ENCODE peak calls at places on chromosomes 11 and 22, in four cellular contexts. One of them, this sample, is unnamed. For H3K4me1, the result is how much of the 10 kb centered on the place peaks cover.

GRCh38 chr11:63813563-63814382 is 517 bp downstream of the SPINDOC start:
- DNase-seq in adrenal gland: peak
- DNase-seq in pancreas: peak
- DNase-seq in tibial nerve: peak
- DNase-seq in this sample: peak

GRCh38 chr11:75338516-75339218 is 12.8 kb downstream of the ARRB1 start:
- DNase-seq in adrenal gland: no peak
- DNase-seq in pancreas: no peak
- DNase-seq in tibial nerve: no peak
- DNase-seq in this sample: peak

GRCh38 chr11:125569913-125570621 is 790 bp downstream of the EI24 start:
- DNase-seq in adrenal gland: no peak
- DNase-seq in pancreas: peak
- DNase-seq in tibial nerve: no peak
- DNase-seq in this sample: no peak

GRCh38 chr11:11841121-11841604 is 609 bp upstream of the USP47 start:
- DNase-seq in adrenal gland: no peak
- DNase-seq in pancreas: no peak
- DNase-seq in tibial nerve: no peak
- DNase-seq in this sample: peak

GRCh38 chr22:40418366-40419201 is 48.2 kb downstream of the SGSM3 start:
- DNase-seq in adrenal gland: no peak
- DNase-seq in pancreas: no peak
- DNase-seq in tibial nerve: no peak
- DNase-seq in this sample: peak

GRCh38 chr11:65487467-65488272 is 11.2 kb upstream of the MALAT1 start:
- DNase-seq in adrenal gland: peak
- DNase-seq in pancreas: peak
- DNase-seq in tibial nerve: peak
- DNase-seq in this sample: peak

GRCh38 chr11:1176224-1177019 is 18.7 kb downstream of the MUC5AC start:
- DNase-seq in adrenal gland: no peak
- DNase-seq in pancreas: no peak
- DNase-seq in tibial nerve: no peak
- DNase-seq in this sample: no peak

GRCh38 chr11:64223001-64223651 is 2.9 kb downstream of the TRPT1 start:
- DNase-seq in adrenal gland: no peak
- DNase-seq in pancreas: no peak
- DNase-seq in tibial nerve: no peak
- DNase-seq in this sample: peak

GRCh38 chr11:63804259-63804658 is 9.0 kb upstream of the SPINDOC start:
- DNase-seq in adrenal gland: no peak
- DNase-seq in pancreas: no peak
- DNase-seq in tibial nerve: no peak
- DNase-seq in this sample: no peak

GRCh38 chr11:111949519-111950426 is 12.6 kb downstream of the DIXDC1 start:
- DNase-seq in adrenal gland: peak
- DNase-seq in pancreas: no peak
- DNase-seq in tibial nerve: no peak
- DNase-seq in this sample: no peak

GRCh38 chr11:73307323-73308002 is 613 bp upstream of the ARHGEF17 start:
- DNase-seq in adrenal gland: peak
- DNase-seq in pancreas: peak
- DNase-seq in tibial nerve: peak
- DNase-seq in this sample: peak
- H3K4me3 ChIP-seq in adrenal gland: no peak
- H3K4me3 ChIP-seq in pancreas: peak
- H3K4me3 ChIP-seq in tibial nerve: peak
- H3K4me3 ChIP-seq in this sample: peak

GRCh38 chr11:18106688-18107087 is 806 bp upstream of the SAAL1 start:
- DNase-seq in adrenal gland: no peak
- DNase-seq in pancreas: no peak
- DNase-seq in tibial nerve: no peak
- DNase-seq in this sample: no peak

GRCh38 chr11:18108254-18108653 is 2.4 kb upstream of the SAAL1 start:
- DNase-seq in adrenal gland: no peak
- DNase-seq in pancreas: no peak
- DNase-seq in tibial nerve: no peak
- DNase-seq in this sample: no peak

GRCh38 chr11:18100926-18101656 is 4.8 kb downstream of the SAAL1 start:
- DNase-seq in adrenal gland: no peak
- DNase-seq in pancreas: no peak
- DNase-seq in tibial nerve: no peak
- DNase-seq in this sample: no peak

GRCh38 chr11:18105086-18105801 is 638 bp downstream of the SAAL1 start:
- DNase-seq in adrenal gland: no peak
- DNase-seq in pancreas: no peak
- DNase-seq in tibial nerve: no peak
- DNase-seq in this sample: no peak

GRCh38 chr11:18105802-18106574 is at the start of gene SAAL1:
- DNase-seq in adrenal gland: peak
- DNase-seq in pancreas: peak
- DNase-seq in tibial nerve: peak
- DNase-seq in this sample: peak
- H3K27ac ChIP-seq in adrenal gland: no peak
- H3K27ac ChIP-seq in pancreas: no peak
- H3K27ac ChIP-seq in tibial nerve: peak
- H3K27ac ChIP-seq in this sample: no peak

GRCh38 chr11:134026655-134027343 is 42.1 kb upstream of the JAM3 start:
- DNase-seq in adrenal gland: no peak
- DNase-seq in pancreas: no peak
- DNase-seq in tibial nerve: no peak
- DNase-seq in this sample: no peak

GRCh38 chr11:134022748-134023147 is 46.1 kb upstream of the JAM3 start:
- DNase-seq in adrenal gland: no peak
- DNase-seq in pancreas: no peak
- DNase-seq in tibial nerve: no peak
- DNase-seq in this sample: no peak

GRCh38 chr11:134027671-134028070 is 41.2 kb upstream of the JAM3 start:
- DNase-seq in adrenal gland: no peak
- DNase-seq in pancreas: no peak
- DNase-seq in tibial nerve: no peak
- DNase-seq in this sample: no peak

GRCh38 chr11:134025086-134025437 is 43.8 kb upstream of the JAM3 start:
- DNase-seq in adrenal gland: no peak
- DNase-seq in pancreas: no peak
- DNase-seq in tibial nerve: no peak
- DNase-seq in this sample: peak

DNA sequence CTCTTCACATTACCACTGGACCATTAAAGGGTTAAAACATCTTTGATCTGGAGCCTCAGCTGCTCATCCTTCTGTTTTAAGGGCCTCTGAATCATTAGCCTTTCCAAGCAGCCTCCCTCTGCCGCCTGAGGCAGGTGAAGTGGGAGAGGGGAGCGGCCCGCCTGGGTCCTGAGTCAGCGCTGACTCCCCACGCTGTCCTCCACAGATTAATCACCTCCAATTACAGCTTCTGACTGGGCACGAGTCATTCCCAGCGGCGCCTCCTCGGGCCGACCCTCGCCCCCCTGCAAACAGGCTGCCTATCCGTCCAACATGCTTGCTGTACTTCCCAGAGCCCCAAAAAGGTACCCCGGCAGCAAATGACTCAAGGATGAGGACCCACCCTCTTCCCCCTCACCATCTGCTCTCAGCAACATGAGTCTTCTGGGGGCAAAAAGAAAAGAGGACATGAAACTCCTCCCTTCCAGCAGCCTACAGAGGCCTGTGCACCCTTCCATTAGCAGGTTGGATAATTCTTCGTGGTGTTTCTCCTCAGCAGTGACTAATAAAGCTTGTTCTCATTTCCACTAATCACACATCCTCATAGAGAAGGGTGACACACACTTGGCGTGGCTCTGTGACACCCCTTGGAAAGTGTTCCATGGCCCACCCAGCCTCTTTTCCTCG is 44.3 kb upstream of the JAM3 start:
- DNase-seq in adrenal gland: no peak
- DNase-seq in pancreas: no peak
- DNase-seq in tibial nerve: no peak
- DNase-seq in this sample: no peak
- H3K4me1 ChIP-seq in adrenal gland: under half
- H3K4me1 ChIP-seq in pancreas: under half
- H3K4me1 ChIP-seq in tibial nerve: under half
- H3K4me1 ChIP-seq in this sample: under half

GRCh38 chr11:115760921-115761320 is 256.7 kb upstream of the CADM1 start:
- DNase-seq in adrenal gland: no peak
- DNase-seq in pancreas: no peak
- DNase-seq in tibial nerve: no peak
- DNase-seq in this sample: no peak
- H3K4me3 ChIP-seq in adrenal gland: no peak
- H3K4me3 ChIP-seq in pancreas: no peak
- H3K4me3 ChIP-seq in tibial nerve: peak
- H3K4me3 ChIP-seq in this sample: no peak

DNA sequence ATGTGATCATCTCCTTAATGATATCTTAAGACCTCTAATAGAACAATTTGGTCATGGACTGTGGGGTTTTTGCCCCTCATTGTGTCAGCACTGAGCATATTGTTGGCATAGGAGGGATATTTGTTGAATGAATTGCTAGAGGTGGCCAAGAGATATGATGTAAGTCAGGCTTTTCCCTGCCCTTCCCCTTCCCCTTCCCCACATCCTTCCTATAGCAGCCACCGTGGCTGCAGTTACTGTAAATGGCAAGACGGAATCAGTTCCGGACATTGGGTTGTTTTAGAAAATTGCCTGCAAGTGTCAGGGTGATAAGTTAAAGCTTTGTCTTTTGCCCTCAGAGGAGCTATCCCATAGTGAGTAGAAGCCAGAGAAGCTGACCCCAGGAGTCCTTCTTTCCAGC is 23.0 kb downstream of the LIMK2 start:
- DNase-seq in adrenal gland: no peak
- DNase-seq in pancreas: no peak
- DNase-seq in tibial nerve: no peak
- DNase-seq in this sample: no peak
- H3K27ac ChIP-seq in adrenal gland: no peak
- H3K27ac ChIP-seq in pancreas: no peak
- H3K27ac ChIP-seq in tibial nerve: no peak
- H3K27ac ChIP-seq in this sample: peak

GRCh38 chr11:44854146-44854545 is 96.5 kb downstream of the TP53I11 start:
- DNase-seq in adrenal gland: no peak
- DNase-seq in pancreas: peak
- DNase-seq in tibial nerve: no peak
- DNase-seq in this sample: no peak
- H3K4me1 ChIP-seq in adrenal gland: under half
- H3K4me1 ChIP-seq in pancreas: under half
- H3K4me1 ChIP-seq in tibial nerve: under half
- H3K4me1 ChIP-seq in this sample: under half